ENCODE peak calls at places on chromosomes 2 and 18, in seven cellular contexts. D, W, X, H, Y, O and A are unnamed samples.

GRCh38 chr2:40192864-40193669 is 258.8 kb downstream of the SLC8A1 start:
- DNase-seq in D (no peak), W (no peak), X (peak), H (no peak), Y (no peak), O (no peak), A (no peak)

GRCh38 chr2:62208758-62209114 is 12.8 kb downstream of the B3GNT2 start:
- DNase-seq in D (no peak), W (no peak), X (no peak), H (no peak), Y (no peak), O (no peak), A (no peak)

GRCh38 chr2:58562281-58562680 is 321.2 kb upstream of the FANCL start:
- DNase-seq in D (no peak), W (no peak), X (no peak), H (no peak), Y (no peak), O (no peak), A (no peak)

GRCh38 chr2:57333221-57333620 is 713.4 kb upstream of the VRK2 start:
- DNase-seq in D (no peak), W (no peak), X (no peak), H (no peak), Y (no peak), O (no peak), A (no peak)

GRCh38 chr2:196431076-196431475 is 208.4 kb upstream of the CCDC150 start:
- DNase-seq in D (no peak), W (no peak), X (no peak), H (no peak), Y (no peak), O (no peak), A (no peak)

GRCh38 chr18:49827996-49828395 is 14.7 kb upstream of the ACAA2 start:
- DNase-seq in D (no peak), W (no peak), X (no peak), H (no peak), Y (no peak), O (no peak), A (no peak)

GRCh38 chr18:33231474-33232317 is 208.8 kb downstream of the CCDC178 start:
- DNase-seq in D (peak), W (no peak), X (peak), H (peak), Y (peak), O (peak), A (peak)

GRCh38 chr2:105034170-105034569 is 3.7 kb upstream of the MRPS9 start:
- DNase-seq in D (no peak), W (no peak), X (peak), H (no peak), Y (no peak), O (no peak), A (no peak)

GRCh38 chr2:111039984-111040383 is 80.7 kb upstream of the BCL2L11 start:
- DNase-seq in D (no peak), W (peak), X (no peak), H (no peak), Y (no peak), O (no peak), A (no peak)

GRCh38 chr2:70767699-70768584 is at the start of gene ADD2:
- DNase-seq in D (peak), W (no peak), X (peak), H (peak), Y (peak), O (no peak), A (no peak)

GRCh38 chr18:55781481-55781957 is 193.5 kb upstream of the TCF4 start:
- DNase-seq in D (peak), W (no peak), X (peak), H (peak), Y (peak), O (no peak), A (no peak)

GRCh38 chr2:12106440-12107080 is 360.1 kb downstream of the LPIN1 start:
- DNase-seq in D (peak), W (no peak), X (peak), H (peak), Y (peak), O (no peak), A (peak)

GRCh38 chr2:239058746-239059145 is 210.9 kb downstream of the TWIST2 start:
- DNase-seq in D (no peak), W (no peak), X (no peak), H (no peak), Y (no peak), O (no peak), A (no peak)

GRCh38 chr2:215425021-215425782 is 10.7 kb downstream of the FN1 start:
- DNase-seq in D (no peak), W (no peak), X (peak), H (no peak), Y (no peak), O (no peak), A (no peak)

GRCh38 chr2:73594241-73594640 is 48.0 kb downstream of the NAT8 start:
- DNase-seq in D (no peak), W (peak), X (no peak), H (no peak), Y (no peak), O (no peak), A (no peak)

GRCh38 chr18:50805732-50806131 is 14.1 kb downstream of the MRO start:
- DNase-seq in D (no peak), W (no peak), X (no peak), H (no peak), Y (no peak), O (no peak), A (no peak)

GRCh38 chr2:235055891-235056516 is 104.2 kb downstream of the SH3BP4 start:
- DNase-seq in D (peak), W (no peak), X (no peak), H (peak), Y (no peak), O (no peak), A (no peak)
- TF ChIP-seq CTCF in D (peak), W (peak), X (peak), H (peak), Y (no peak), O (peak), A (peak)

GRCh38 chr2:200199005-200199404 is 107.5 kb upstream of the SPATS2L start:
- DNase-seq in D (no peak), W (no peak), X (no peak), H (no peak), Y (no peak), O (no peak), A (no peak)
- TF ChIP-seq POLR2A in D (no peak), W (no peak), X (no peak), H (no peak), Y (no peak), O (no peak), A (no peak)

DNA sequence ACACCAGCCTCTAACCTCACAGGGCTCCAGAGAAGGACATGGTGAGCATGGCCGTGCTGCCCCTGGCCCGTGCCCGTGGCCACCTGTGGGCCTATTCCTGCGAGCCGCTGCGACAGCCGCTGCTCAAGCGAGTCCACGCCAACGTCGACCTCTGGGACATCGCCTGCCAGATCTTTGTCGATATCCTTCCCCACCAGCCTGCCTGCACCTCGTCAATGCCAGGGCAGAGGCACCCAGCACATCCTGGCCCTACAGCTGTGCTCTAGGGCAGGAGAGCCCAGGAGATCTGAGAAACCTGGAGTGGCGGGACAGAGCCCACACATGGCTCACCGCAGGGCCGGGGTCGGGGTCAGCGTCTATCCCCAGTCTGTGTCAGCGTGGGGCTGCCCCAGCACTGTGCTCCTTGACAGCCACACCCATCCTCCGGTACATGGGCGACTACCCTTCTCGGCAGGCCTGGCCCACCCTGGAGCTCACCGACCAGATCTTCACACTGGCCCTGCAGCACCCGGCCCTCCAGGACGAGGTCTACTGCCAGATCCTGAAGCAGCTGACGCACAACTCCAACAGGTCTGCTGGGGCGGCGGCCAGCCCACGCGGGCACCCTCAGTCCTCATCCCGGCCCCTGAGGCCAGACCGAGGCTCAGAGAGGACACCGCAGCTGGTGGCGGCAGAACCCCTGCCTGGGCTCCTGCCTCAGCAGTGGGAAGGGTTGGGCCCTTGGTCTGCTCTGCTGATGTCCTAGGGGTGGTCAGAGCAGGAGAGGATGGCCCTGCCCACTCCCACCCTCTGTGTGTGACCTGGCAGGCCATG is 14.6 kb upstream of the GPR17 start:
- DNase-seq in D (no peak), W (no peak), X (no peak), H (no peak), Y (no peak), O (no peak), A (no peak)
- H3K27ac ChIP-seq in D (no peak), W (no peak), X (no peak), H (no peak), Y (no peak), O (peak), A (peak)

DNA sequence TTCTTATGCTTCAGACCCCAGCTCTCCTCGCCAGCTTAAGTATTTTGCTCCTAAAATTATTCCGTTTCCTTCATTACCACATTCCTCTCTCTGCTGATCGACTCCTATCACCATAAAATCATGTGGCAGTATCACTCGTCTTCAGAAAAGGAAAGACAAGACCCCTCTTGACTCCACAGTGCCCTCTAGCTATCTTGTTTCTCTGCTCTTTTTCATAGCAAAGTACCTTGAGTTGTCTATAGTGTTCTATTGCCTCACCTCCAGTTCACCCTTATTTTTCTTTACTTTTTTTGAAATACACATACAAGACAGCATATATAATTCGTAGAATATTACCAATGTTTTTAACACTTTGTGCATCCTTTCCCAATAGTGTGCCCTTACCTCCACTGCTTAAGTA is 273.2 kb upstream of the SIX3 start:
- DNase-seq in D (no peak), W (no peak), X (no peak), H (peak), Y (no peak), O (no peak), A (no peak)
- TF ChIP-seq CTCF in D (no peak), W (no peak), X (no peak), H (peak), Y (no peak), O (no peak), A (no peak)

GRCh38 chr2:60094450-60094929 is 459.0 kb downstream of the BCL11A start:
- DNase-seq in D (no peak), W (no peak), X (no peak), H (no peak), Y (no peak), O (no peak), A (no peak)
- TF ChIP-seq POLR2A in D (no peak), W (no peak), X (no peak), H (no peak), Y (no peak), O (no peak), A (no peak)

GRCh38 chr2:13550832-13551231 is 834.1 kb downstream of the TRIB2 start:
- DNase-seq in D (no peak), W (no peak), X (no peak), H (no peak), Y (no peak), O (no peak), A (no peak)
- H3K27ac ChIP-seq in D (no peak), W (no peak), X (no peak), H (no peak), Y (no peak), O (no peak), A (no peak)

GRCh38 chr2:85602476-85603234 is at the start of gene TMEM150A:
- DNase-seq in D (peak), W (peak), X (peak), H (peak), Y (peak), O (peak), A (peak)
- TF ChIP-seq CTCF in D (no peak), W (peak), X (peak), H (peak), Y (peak), O (peak), A (peak)

GRCh38 chr2:131093066-131093842 is at the start of gene FAM168B:
- DNase-seq in D (peak), W (peak), X (peak), H (peak), Y (peak), O (peak), A (peak)
- TF ChIP-seq POLR2A in D (peak), W (peak), X (peak), H (peak), Y (peak), O (peak), A (no peak)